ENCODE peak calls at places on chromosomes 1 and 21, in five cellular contexts. E is bronchial epithelial cell, B is DMS153, Q is posterior vena cava, O is BE2C. N is an unnamed sample.

GRCh38 chr1:109980324-109981127 is 4.0 kb upstream of the AHCYL1 start:
- DNase-seq in B (peak), O (no peak), E (peak), Q (no peak), N (no peak)

GRCh38 chr1:185896863-185897262 is 162.7 kb downstream of the HMCN1 start:
- DNase-seq in O (no peak), Q (no peak), B (no peak), E (peak), N (no peak)

GRCh38 chr1:217881607-217882332 is 250.6 kb downstream of the SPATA17 start:
- DNase-seq in E (no peak), O (no peak), Q (no peak), B (no peak), N (no peak)

GRCh38 chr1:155322571-155322952 is 1.9 kb downstream of the RUSC1 start:
- DNase-seq in B (no peak), E (no peak), Q (peak), O (no peak), N (peak)

GRCh38 chr1:169245706-169246105 is 121.9 kb downstream of the NME7 start:
- DNase-seq in B (no peak), E (no peak), O (no peak), Q (no peak), N (no peak)

GRCh38 chr21:41227357-41228005 is 59.5 kb downstream of the BACE2 start:
- DNase-seq in B (no peak), Q (no peak), O (no peak), E (no peak), N (no peak)

GRCh38 chr1:156616463-156616862 is 2.8 kb upstream of the HAPLN2 start:
- DNase-seq in O (peak), Q (no peak), E (no peak), B (peak), N (peak)

GRCh38 chr1:241356519-241357365 is at the start of gene RGS7:
- DNase-seq in E (no peak), B (peak), Q (no peak), O (peak), N (peak)

GRCh38 chr1:154467768-154468102 is 34.3 kb upstream of the TDRD10 start:
- DNase-seq in E (no peak), O (no peak), Q (no peak), B (no peak), N (no peak)

GRCh38 chr1:82052563-82052962 is 251.8 kb downstream of the ADGRL2 start:
- DNase-seq in B (no peak), E (peak), Q (no peak), O (no peak), N (no peak)

GRCh38 chr21:32482565-32483292 is 70.2 kb downstream of the EVA1C start:
- DNase-seq in Q (no peak), B (no peak), O (no peak), E (no peak), N (no peak)

GRCh38 chr1:154931940-154932487 is 4.5 kb downstream of the PMVK start:
- DNase-seq in E (peak), O (no peak), Q (no peak), B (peak), N (no peak)

GRCh38 chr1:53689223-53689622 is 49.7 kb downstream of the GLIS1 start:
- DNase-seq in Q (no peak), O (no peak), B (no peak), E (no peak), N (no peak)

GRCh38 chr1:112369389-112370285 is 26.4 kb upstream of the CTTNBP2NL start:
- DNase-seq in E (peak), O (peak), B (peak), Q (peak), N (peak)

GRCh38 chr1:83905315-83905907 is 93.5 kb downstream of the TTLL7 start:
- DNase-seq in Q (no peak), B (no peak), O (no peak), E (peak), N (no peak)

GRCh38 chr1:1069711-1070676 is 4.1 kb downstream of the RNF223 start:
- DNase-seq in E (no peak), Q (no peak), O (no peak), B (no peak), N (no peak)

GRCh38 chr1:97603218-97603617 is 317.6 kb downstream of the DPYD start:
- DNase-seq in O (no peak), E (no peak), Q (no peak), B (peak), N (no peak)